ENCODE peak calls at places on chromosomes 7 and 10, in seven cellular contexts. R, N, B, V, Y, D and M are unnamed samples. For H3K27me3, the result is how much of the 10 kb centered on the place peaks cover.

GRCh38 chr10:15719899-15720634 is at the start of gene ITGA8:
- DNase-seq in R (no peak), B (peak), D (peak), N (no peak), V (peak), Y (peak), M (no peak)

GRCh38 chr10:5547934-5548660 is 23.3 kb downstream of the CALML3 start:
- DNase-seq in V (no peak), N (peak), D (no peak), Y (no peak), R (peak), B (peak), M (peak)

GRCh38 chr7:16347461-16348192 is 73.7 kb downstream of the CRPPA start:
- DNase-seq in D (no peak), R (no peak), Y (peak), V (peak), B (no peak), N (no peak), M (no peak)

GRCh38 chr10:124354411-124355382 is 64.0 kb downstream of the OAT start:
- DNase-seq in V (peak), N (peak), D (peak), R (peak), Y (peak), B (peak), M (no peak)

GRCh38 chr7:30222519-30223213 is 61.7 kb upstream of the ZNRF2 start:
- DNase-seq in R (no peak), Y (no peak), N (no peak), D (no peak), B (no peak), V (no peak), M (no peak)

GRCh38 chr10:62075912-62076311 is 174.4 kb downstream of the ARID5B start:
- DNase-seq in B (no peak), Y (peak), N (no peak), D (no peak), V (no peak), R (no peak), M (no peak)

GRCh38 chr7:104341545-104341944 is 13.1 kb downstream of the LHFPL3 start:
- DNase-seq in Y (no peak), D (no peak), R (no peak), N (no peak), B (no peak), V (peak), M (no peak)

GRCh38 chr7:156932006-156932405 is 17.5 kb upstream of the NOM1 start:
- DNase-seq in Y (peak), R (no peak), B (no peak), N (no peak), V (no peak), D (no peak), M (no peak)

GRCh38 chr7:66537380-66537779 is 91.3 kb upstream of the KCTD7 start:
- DNase-seq in V (no peak), Y (no peak), B (no peak), N (no peak), R (no peak), D (no peak), M (no peak)

GRCh38 chr7:111730476-111731300 is 168.4 kb upstream of the IMMP2L start:
- DNase-seq in D (no peak), R (no peak), B (no peak), N (no peak), Y (peak), V (peak), M (no peak)

GRCh38 chr7:73960548-73960947 is 67.4 kb upstream of the ELN start:
- DNase-seq in B (peak), D (no peak), V (no peak), Y (no peak), N (no peak), R (no peak), M (no peak)

GRCh38 chr7:157337316-157338149 is 729 bp downstream of the DNAJB6 start:
- DNase-seq in V (peak), D (peak), N (peak), B (peak), R (peak), Y (peak), M (peak)

GRCh38 chr7:69105092-69105491 is 493.2 kb upstream of the AUTS2 start:
- DNase-seq in Y (no peak), R (no peak), B (no peak), D (no peak), V (no peak), N (no peak), M (no peak)

GRCh38 chr7:110486549-110486948 is 604.4 kb upstream of the LRRN3 start:
- DNase-seq in V (no peak), R (no peak), N (no peak), D (no peak), B (no peak), Y (no peak), M (no peak)

DNA sequence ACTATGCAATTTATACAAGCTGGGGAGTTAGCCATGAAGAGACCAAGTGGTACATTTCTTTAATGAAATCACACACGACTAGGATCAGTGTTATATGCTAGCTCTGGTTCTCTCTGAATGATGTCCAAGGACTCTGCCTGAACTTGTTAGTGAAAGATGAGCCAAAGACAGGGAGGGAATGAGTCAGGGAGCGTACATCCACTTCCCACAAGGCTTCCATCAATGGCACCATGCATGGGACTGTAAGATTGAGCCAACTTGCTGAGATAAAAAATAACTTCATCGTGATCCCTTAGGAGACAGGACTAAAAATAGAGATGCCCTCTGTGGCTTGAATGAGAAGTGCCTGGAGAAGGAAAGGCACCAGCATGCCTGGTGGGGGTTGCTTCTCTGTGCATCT is 629.7 kb downstream of the ACTR3B start:
- DNase-seq in V (no peak), R (peak), N (no peak), D (no peak), Y (no peak), B (no peak), M (no peak)
- H3K27me3 ChIP-seq in V (under half), R (under half), N (under half), D (under half), Y (under half), B (under half), M (under half)

GRCh38 chr10:71716406-71716805 is 3.2 kb downstream of the C10orf105 start:
- DNase-seq in D (no peak), N (no peak), R (no peak), V (no peak), B (no peak), Y (no peak), M (no peak)

GRCh38 chr10:71718165-71718678 is 1.4 kb downstream of the C10orf105 start:
- DNase-seq in D (no peak), V (no peak), R (no peak), B (no peak), Y (no peak), N (no peak), M (no peak)

GRCh38 chr10:71717056-71717755 is 2.4 kb downstream of the C10orf105 start:
- DNase-seq in D (no peak), Y (no peak), R (no peak), B (no peak), N (no peak), V (no peak), M (no peak)

GRCh38 chr10:71719042-71719441 is 536 bp downstream of the C10orf105 start:
- DNase-seq in B (no peak), V (no peak), Y (peak), R (no peak), N (no peak), D (peak), M (peak)

GRCh38 chr10:71717756-71718065 is 1.9 kb downstream of the C10orf105 start:
- DNase-seq in N (no peak), Y (no peak), R (no peak), D (no peak), V (no peak), B (no peak), M (no peak)
- H3K27ac ChIP-seq in N (no peak), Y (no peak), R (peak), D (peak), V (no peak), B (no peak), M (peak)

DNA sequence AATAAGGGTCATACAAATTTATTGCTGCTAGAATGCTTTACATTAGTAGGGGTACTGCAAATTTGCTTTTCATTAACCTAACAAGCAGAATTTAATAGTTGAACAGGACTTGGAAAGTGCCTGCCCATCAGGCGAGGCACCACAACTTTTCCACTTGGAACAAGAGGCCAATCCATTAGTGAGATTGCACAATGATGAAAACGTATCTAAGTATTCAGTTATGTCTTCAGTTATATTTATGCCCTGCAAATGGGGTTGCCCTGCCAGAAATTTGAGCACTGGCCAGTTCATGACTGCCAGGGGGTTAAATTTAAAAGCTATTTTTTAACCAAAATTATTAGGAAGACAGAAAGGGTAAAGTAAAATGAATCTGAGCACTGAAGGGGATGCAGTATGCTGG is 111.1 kb upstream of the PALS2 start:
- DNase-seq in D (no peak), N (no peak), Y (no peak), R (no peak), V (no peak), B (no peak), M (no peak)
- H3K27me3 ChIP-seq in D (under half), N (under half), Y (under half), R (under half), V (under half), B (under half), M (under half)

GRCh38 chr10:8180348-8180747 is 125.9 kb downstream of the GATA3 start:
- DNase-seq in D (no peak), V (no peak), N (no peak), R (no peak), B (no peak), Y (no peak), M (no peak)

GRCh38 chr10:8183241-8183704 is 128.8 kb downstream of the GATA3 start:
- DNase-seq in R (no peak), D (no peak), B (no peak), Y (no peak), N (no peak), V (no peak), M (no peak)

GRCh38 chr10:8180756-8181155 is 126.3 kb downstream of the GATA3 start:
- DNase-seq in D (no peak), B (no peak), V (no peak), Y (no peak), N (no peak), R (no peak), M (no peak)

GRCh38 chr10:8181496-8182174 is 127.1 kb downstream of the GATA3 start:
- DNase-seq in D (no peak), R (no peak), Y (no peak), N (no peak), V (no peak), B (no peak), M (no peak)

DNA sequence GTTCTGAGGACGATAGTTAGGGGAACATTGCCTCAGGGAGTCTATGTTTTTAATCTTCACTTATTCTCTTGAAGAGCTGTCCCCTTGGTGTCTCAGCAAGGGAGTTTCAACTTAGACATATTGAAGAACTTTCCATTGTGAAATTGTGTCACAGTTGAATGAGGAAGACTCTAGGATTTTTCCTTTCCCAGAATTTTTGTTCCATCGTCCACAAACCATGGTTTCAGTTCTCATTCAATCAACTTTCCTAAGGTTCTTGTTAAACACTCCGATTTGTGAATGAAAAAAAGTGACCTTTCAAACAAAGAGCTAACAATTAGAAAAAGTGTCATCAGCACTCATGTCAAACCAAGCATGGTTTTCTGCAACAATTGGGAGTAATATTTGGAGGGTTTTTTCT is 128.4 kb downstream of the GATA3 start:
- DNase-seq in V (no peak), B (no peak), D (no peak), N (no peak), Y (no peak), R (no peak), M (no peak)
- H3K27ac ChIP-seq in V (no peak), B (no peak), D (no peak), N (no peak), Y (no peak), R (no peak), M (no peak)

DNA sequence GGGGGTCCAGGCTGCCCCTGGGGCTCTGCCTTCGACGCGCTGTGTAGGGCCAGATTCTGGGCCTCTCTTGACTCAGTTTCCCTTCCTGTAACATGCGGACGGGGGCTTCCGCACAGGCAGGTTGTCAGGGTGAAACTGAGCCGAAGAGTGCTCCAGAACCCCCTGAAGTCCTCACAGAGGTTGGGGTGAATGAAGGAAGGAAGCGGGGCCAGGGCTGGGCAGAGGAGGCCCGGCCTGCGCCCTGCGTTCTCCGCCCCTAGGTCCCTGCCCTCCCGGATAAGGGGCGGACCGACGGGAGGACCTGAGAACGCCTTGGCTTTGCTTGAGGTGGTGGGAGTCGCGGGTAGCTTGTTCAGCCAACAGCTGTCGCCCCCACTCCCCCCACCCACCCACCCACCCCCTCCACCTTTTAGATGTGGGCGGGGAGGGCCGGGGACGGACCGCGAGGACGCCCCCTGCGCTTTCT is 558 bp upstream of the ELFN1 start:
- DNase-seq in Y (no peak), V (no peak), R (no peak), N (no peak), B (no peak), D (no peak), M (peak)
- H3K27me3 ChIP-seq in Y (under half), V (under half), R (under half), N (half or more), B (half or more), D (half or more), M (half or more)

DNA sequence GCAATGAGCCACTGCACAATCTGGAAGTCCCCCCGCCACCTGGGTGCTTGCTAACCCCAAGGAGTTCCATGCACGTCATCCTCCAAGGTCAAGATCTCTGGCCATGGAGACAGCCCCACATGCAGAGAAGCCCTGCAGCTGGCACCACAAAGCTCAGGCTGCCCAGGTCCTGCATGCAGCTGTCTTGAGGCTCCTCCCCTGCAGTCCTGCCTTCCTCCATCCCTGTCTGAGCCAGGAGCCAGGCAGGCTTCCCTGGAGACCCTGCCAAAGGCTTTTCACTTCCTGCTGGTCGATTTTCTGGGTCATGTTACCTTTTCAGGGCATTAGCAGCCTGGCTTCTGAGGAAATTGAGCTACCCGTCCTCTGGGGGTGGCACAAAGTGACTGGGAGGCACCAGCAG is 12.5 kb upstream of the TMEM72 start:
- DNase-seq in B (no peak), D (no peak), V (no peak), R (no peak), N (no peak), Y (no peak), M (no peak)
- H3K27ac ChIP-seq in B (no peak), D (no peak), V (no peak), R (no peak), N (no peak), Y (no peak), M (no peak)

GRCh38 chr10:572696-573095 is 116.8 kb downstream of the DIP2C start:
- DNase-seq in R (no peak), V (no peak), D (no peak), B (no peak), Y (no peak), N (no peak), M (no peak)

GRCh38 chr10:569961-570630 is 119.4 kb downstream of the DIP2C start:
- DNase-seq in V (no peak), Y (no peak), R (no peak), B (no peak), N (no peak), D (no peak), M (no peak)

GRCh38 chr10:571643-572042 is 117.8 kb downstream of the DIP2C start:
- DNase-seq in N (no peak), R (no peak), D (no peak), V (no peak), Y (peak), B (no peak), M (no peak)

GRCh38 chr10:572066-572465 is 117.4 kb downstream of the DIP2C start:
- DNase-seq in R (no peak), Y (peak), N (no peak), B (no peak), D (no peak), V (no peak), M (no peak)

DNA sequence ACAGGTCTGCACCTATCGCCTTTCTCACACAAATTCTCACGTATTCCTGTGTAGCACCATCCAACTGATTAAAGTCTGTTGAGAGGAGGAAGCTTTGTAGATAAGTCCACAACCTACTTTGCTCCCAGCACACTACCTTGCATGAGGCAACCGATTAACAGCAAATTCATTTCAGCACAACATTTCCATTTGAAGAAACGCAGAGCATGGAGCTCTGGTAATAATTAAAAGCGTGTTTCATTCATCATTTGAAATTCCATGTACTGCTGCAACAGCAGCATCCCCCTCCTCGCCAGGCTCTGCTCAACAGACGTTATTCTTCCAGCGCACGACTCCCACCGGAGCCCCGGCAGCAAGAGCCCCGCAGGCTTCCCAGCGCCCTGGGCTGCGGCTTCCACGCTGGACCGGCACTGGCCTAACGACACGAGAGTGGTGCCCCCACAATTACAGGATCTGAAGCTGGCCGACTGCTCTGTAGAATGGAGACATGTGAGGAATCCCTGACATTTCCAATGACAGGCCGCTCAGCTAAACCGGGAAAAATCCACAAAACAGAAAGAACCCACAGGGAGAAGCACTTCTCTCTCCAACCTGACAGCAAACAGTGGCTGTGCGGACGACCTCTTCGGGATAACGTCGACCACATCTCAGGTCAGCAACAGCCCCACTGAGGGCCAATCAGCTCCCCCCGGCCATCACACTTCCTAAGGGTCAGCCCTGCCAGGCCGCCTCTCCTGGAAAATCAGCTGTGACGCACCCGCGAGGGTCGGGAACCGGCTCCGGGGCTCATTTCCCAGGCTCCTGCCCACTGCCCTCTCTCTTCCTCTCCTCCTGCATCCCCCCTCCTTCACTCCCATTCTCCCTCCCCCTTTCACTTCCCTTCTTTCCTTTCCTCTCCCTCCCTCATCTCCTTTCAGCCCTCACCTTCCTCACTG is 118.6 kb downstream of the DIP2C start:
- DNase-seq in B (no peak), V (no peak), D (no peak), R (no peak), Y (no peak), N (no peak), M (peak)
- H3K27me3 ChIP-seq in B (under half), V (under half), D (under half), R (under half), Y (under half), N (under half), M (under half)

DNA sequence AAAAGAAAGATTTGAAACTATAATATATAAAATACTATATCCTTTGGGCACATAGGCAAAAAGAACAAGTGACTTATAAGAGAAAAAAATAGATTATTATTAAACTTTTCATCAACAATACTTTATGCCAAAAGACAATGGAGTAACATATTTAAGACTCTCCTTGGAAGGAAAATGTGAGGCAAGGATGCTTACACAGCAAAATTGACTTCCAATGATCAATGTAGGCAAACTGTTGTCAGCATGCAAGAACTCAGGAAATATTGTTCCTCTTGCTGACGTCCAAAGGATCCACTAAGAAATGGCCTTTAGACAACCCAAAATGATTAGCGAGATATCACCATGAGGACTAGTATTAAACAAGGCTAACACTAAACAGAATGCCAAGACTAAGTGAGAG is 22.9 kb upstream of the LMOD2 start:
- DNase-seq in B (no peak), V (no peak), R (no peak), D (no peak), Y (no peak), N (no peak), M (no peak)
- H3K27ac ChIP-seq in B (no peak), V (no peak), R (no peak), D (no peak), Y (no peak), N (no peak), M (no peak)

GRCh38 chr10:132793213-132793612 is 7.3 kb upstream of the NKX6-2 start:
- DNase-seq in B (no peak), R (no peak), V (no peak), D (no peak), Y (no peak), N (no peak), M (no peak)
- H3K27me3 ChIP-seq in B (under half), R (under half), V (half or more), D (under half), Y (under half), N (under half), M (half or more)